ENCODE peak calls at places on chromosomes 1 and 21, in six cellular contexts. One of them, this sample, is unnamed.

GRCh38 chr1:4565169-4565568 is 89.2 kb upstream of the AJAP1 start:
- DNase-seq in mesendoderm: no peak
- DNase-seq in heart left ventricle: no peak
- DNase-seq in CD4-positive, CD25-positive, alpha-beta regulatory T cell: no peak
- DNase-seq in aorta: no peak
- DNase-seq in left ventricle myocardium inferior: no peak
- DNase-seq in this sample: no peak

GRCh38 chr1:34864759-34865158 is 5.2 kb upstream of the SMIM12 start:
- DNase-seq in mesendoderm: no peak
- DNase-seq in heart left ventricle: no peak
- DNase-seq in CD4-positive, CD25-positive, alpha-beta regulatory T cell: no peak
- DNase-seq in aorta: no peak
- DNase-seq in left ventricle myocardium inferior: no peak
- DNase-seq in this sample: no peak

GRCh38 chr1:230986976-230987375 is 8.1 kb downstream of the ARV1 start:
- DNase-seq in mesendoderm: no peak
- DNase-seq in heart left ventricle: no peak
- DNase-seq in CD4-positive, CD25-positive, alpha-beta regulatory T cell: no peak
- DNase-seq in aorta: no peak
- DNase-seq in left ventricle myocardium inferior: no peak
- DNase-seq in this sample: no peak

GRCh38 chr1:12159826-12160225 is 7.0 kb upstream of the TNFRSF1B start:
- DNase-seq in mesendoderm: peak; percentile 74
- DNase-seq in heart left ventricle: peak; percentile 10
- DNase-seq in CD4-positive, CD25-positive, alpha-beta regulatory T cell: peak; percentile 60
- DNase-seq in aorta: no peak
- DNase-seq in left ventricle myocardium inferior: no peak
- DNase-seq in this sample: no peak

GRCh38 chr1:92599184-92599583 is 112.5 kb upstream of the GFI1 start:
- DNase-seq in mesendoderm: peak; percentile 13
- DNase-seq in heart left ventricle: no peak
- DNase-seq in CD4-positive, CD25-positive, alpha-beta regulatory T cell: peak; percentile 56
- DNase-seq in aorta: no peak
- DNase-seq in left ventricle myocardium inferior: no peak
- DNase-seq in this sample: no peak

GRCh38 chr1:154720328-154721301 is 112.6 kb upstream of the ADAR start:
- DNase-seq in mesendoderm: no peak
- DNase-seq in heart left ventricle: no peak
- DNase-seq in CD4-positive, CD25-positive, alpha-beta regulatory T cell: no peak
- DNase-seq in aorta: no peak
- DNase-seq in left ventricle myocardium inferior: no peak
- DNase-seq in this sample: no peak

GRCh38 chr21:43866233-43866632 is 1.2 kb downstream of the AGPAT3 start:
- DNase-seq in mesendoderm: no peak
- DNase-seq in heart left ventricle: peak; percentile 47
- DNase-seq in CD4-positive, CD25-positive, alpha-beta regulatory T cell: peak; percentile 41
- DNase-seq in aorta: no peak
- DNase-seq in left ventricle myocardium inferior: peak; percentile 65
- DNase-seq in this sample: peak; percentile 83

GRCh38 chr1:28110555-28110954 is 22.1 kb upstream of the EYA3 start:
- DNase-seq in mesendoderm: no peak
- DNase-seq in heart left ventricle: no peak
- DNase-seq in CD4-positive, CD25-positive, alpha-beta regulatory T cell: no peak
- DNase-seq in aorta: no peak
- DNase-seq in left ventricle myocardium inferior: no peak
- DNase-seq in this sample: no peak

GRCh38 chr1:27574871-27575831 is 28.8 kb downstream of the AHDC1 start:
- DNase-seq in mesendoderm: peak; percentile 95
- DNase-seq in heart left ventricle: peak; percentile 92
- DNase-seq in CD4-positive, CD25-positive, alpha-beta regulatory T cell: no peak
- DNase-seq in aorta: peak; percentile 90
- DNase-seq in left ventricle myocardium inferior: peak; percentile 85
- DNase-seq in this sample: peak; percentile 96

GRCh38 chr21:32456497-32456918 is 44.0 kb downstream of the EVA1C start:
- DNase-seq in mesendoderm: no peak
- DNase-seq in heart left ventricle: no peak
- DNase-seq in CD4-positive, CD25-positive, alpha-beta regulatory T cell: no peak
- DNase-seq in aorta: no peak
- DNase-seq in left ventricle myocardium inferior: no peak
- DNase-seq in this sample: no peak

GRCh38 chr1:211635602-211636205 is 39.7 kb downstream of the NEK2 start:
- DNase-seq in mesendoderm: no peak
- DNase-seq in heart left ventricle: no peak
- DNase-seq in CD4-positive, CD25-positive, alpha-beta regulatory T cell: no peak
- DNase-seq in aorta: no peak
- DNase-seq in left ventricle myocardium inferior: no peak
- DNase-seq in this sample: no peak

GRCh38 chr1:33176362-33176850 is 5.4 kb downstream of the TRIM62 start:
- DNase-seq in mesendoderm: no peak
- DNase-seq in heart left ventricle: no peak
- DNase-seq in CD4-positive, CD25-positive, alpha-beta regulatory T cell: no peak
- DNase-seq in aorta: no peak
- DNase-seq in left ventricle myocardium inferior: no peak
- DNase-seq in this sample: peak; percentile 38

GRCh38 chr1:244730153-244730933 is 77.4 kb downstream of the DESI2 start:
- DNase-seq in mesendoderm: peak; percentile 40
- DNase-seq in heart left ventricle: peak; percentile 51
- DNase-seq in CD4-positive, CD25-positive, alpha-beta regulatory T cell: peak; percentile 10
- DNase-seq in aorta: peak; percentile 58
- DNase-seq in left ventricle myocardium inferior: peak; percentile 33
- DNase-seq in this sample: peak; percentile 83

GRCh38 chr1:226121587-226122400 is 59.3 kb downstream of the H3-3A start:
- DNase-seq in mesendoderm: peak; percentile 87
- DNase-seq in heart left ventricle: peak; percentile 65
- DNase-seq in CD4-positive, CD25-positive, alpha-beta regulatory T cell: peak; percentile 83
- DNase-seq in aorta: peak; percentile 75
- DNase-seq in left ventricle myocardium inferior: peak; percentile 66
- DNase-seq in this sample: peak; percentile 99

GRCh38 chr1:209427811-209428210 is 155.7 kb upstream of the CAMK1G start:
- DNase-seq in mesendoderm: peak; percentile 43
- DNase-seq in heart left ventricle: no peak
- DNase-seq in CD4-positive, CD25-positive, alpha-beta regulatory T cell: no peak
- DNase-seq in aorta: no peak
- DNase-seq in left ventricle myocardium inferior: no peak
- DNase-seq in this sample: peak; percentile 65

GRCh38 chr1:156815851-156816536 is 654 bp downstream of the SH2D2A start:
- DNase-seq in mesendoderm: no peak
- DNase-seq in heart left ventricle: peak; percentile 43
- DNase-seq in CD4-positive, CD25-positive, alpha-beta regulatory T cell: no peak
- DNase-seq in aorta: no peak
- DNase-seq in left ventricle myocardium inferior: no peak
- DNase-seq in this sample: no peak

GRCh38 chr1:107842241-107842640 is 122.7 kb downstream of the VAV3 start:
- DNase-seq in mesendoderm: no peak
- DNase-seq in heart left ventricle: no peak
- DNase-seq in CD4-positive, CD25-positive, alpha-beta regulatory T cell: no peak
- DNase-seq in aorta: no peak
- DNase-seq in left ventricle myocardium inferior: no peak
- DNase-seq in this sample: no peak

GRCh38 chr21:46056450-46056903 is 41.4 kb upstream of the COL6A2 start:
- DNase-seq in mesendoderm: no peak
- DNase-seq in heart left ventricle: peak; percentile 91
- DNase-seq in CD4-positive, CD25-positive, alpha-beta regulatory T cell: no peak
- DNase-seq in aorta: peak; percentile 95
- DNase-seq in left ventricle myocardium inferior: peak; percentile 87
- DNase-seq in this sample: no peak

GRCh38 chr1:170791941-170792340 is 128.0 kb downstream of the PRRX1 start:
- DNase-seq in mesendoderm: no peak
- DNase-seq in heart left ventricle: no peak
- DNase-seq in CD4-positive, CD25-positive, alpha-beta regulatory T cell: no peak
- DNase-seq in aorta: no peak
- DNase-seq in left ventricle myocardium inferior: no peak
- DNase-seq in this sample: no peak

GRCh38 chr1:100791586-100791985 is 72.0 kb downstream of the VCAM1 start:
- DNase-seq in mesendoderm: no peak
- DNase-seq in heart left ventricle: no peak
- DNase-seq in CD4-positive, CD25-positive, alpha-beta regulatory T cell: no peak
- DNase-seq in aorta: no peak
- DNase-seq in left ventricle myocardium inferior: no peak
- DNase-seq in this sample: no peak

GRCh38 chr21:33135925-33136324 is 66.0 kb downstream of the OLIG1 start:
- DNase-seq in mesendoderm: no peak
- DNase-seq in heart left ventricle: no peak
- DNase-seq in CD4-positive, CD25-positive, alpha-beta regulatory T cell: no peak
- DNase-seq in aorta: no peak
- DNase-seq in left ventricle myocardium inferior: no peak
- DNase-seq in this sample: no peak

GRCh38 chr1:204483791-204484190 is 10.8 kb downstream of the PIK3C2B start:
- DNase-seq in mesendoderm: no peak
- DNase-seq in heart left ventricle: no peak
- DNase-seq in CD4-positive, CD25-positive, alpha-beta regulatory T cell: no peak
- DNase-seq in aorta: no peak
- DNase-seq in left ventricle myocardium inferior: no peak
- DNase-seq in this sample: no peak

GRCh38 chr1:176241385-176242015 is 34.4 kb upstream of the COP1 start:
- DNase-seq in mesendoderm: peak; percentile 88
- DNase-seq in heart left ventricle: no peak
- DNase-seq in CD4-positive, CD25-positive, alpha-beta regulatory T cell: no peak
- DNase-seq in aorta: no peak
- DNase-seq in left ventricle myocardium inferior: no peak
- DNase-seq in this sample: no peak

GRCh38 chr1:59903136-59903754 is 23.3 kb downstream of the CYP2J2 start:
- DNase-seq in mesendoderm: peak; percentile 57
- DNase-seq in heart left ventricle: no peak
- DNase-seq in CD4-positive, CD25-positive, alpha-beta regulatory T cell: no peak
- DNase-seq in aorta: no peak
- DNase-seq in left ventricle myocardium inferior: no peak
- DNase-seq in this sample: peak; percentile 48

GRCh38 chr1:11473635-11474034 is 5.3 kb upstream of the DISP3 start:
- DNase-seq in mesendoderm: peak; percentile 66
- DNase-seq in heart left ventricle: no peak
- DNase-seq in CD4-positive, CD25-positive, alpha-beta regulatory T cell: no peak
- DNase-seq in aorta: no peak
- DNase-seq in left ventricle myocardium inferior: no peak
- DNase-seq in this sample: peak; percentile 88

GRCh38 chr1:20660363-20661234 is 570 bp downstream of the DDOST start:
- DNase-seq in mesendoderm: no peak
- DNase-seq in heart left ventricle: no peak
- DNase-seq in CD4-positive, CD25-positive, alpha-beta regulatory T cell: no peak
- DNase-seq in aorta: no peak
- DNase-seq in left ventricle myocardium inferior: no peak
- DNase-seq in this sample: no peak

GRCh38 chr21:45126983-45127382 is 52.6 kb downstream of the ADARB1 start:
- DNase-seq in mesendoderm: no peak
- DNase-seq in heart left ventricle: no peak
- DNase-seq in CD4-positive, CD25-positive, alpha-beta regulatory T cell: no peak
- DNase-seq in aorta: no peak
- DNase-seq in left ventricle myocardium inferior: no peak
- DNase-seq in this sample: no peak

GRCh38 chr1:154607084-154607747 is 770 bp downstream of the ADAR start:
- DNase-seq in mesendoderm: peak; percentile 43
- DNase-seq in heart left ventricle: no peak
- DNase-seq in CD4-positive, CD25-positive, alpha-beta regulatory T cell: peak; percentile 14
- DNase-seq in aorta: no peak
- DNase-seq in left ventricle myocardium inferior: no peak
- DNase-seq in this sample: peak; percentile 41

GRCh38 chr1:87956072-87956471 is 627.4 kb downstream of the LMO4 start:
- DNase-seq in mesendoderm: peak; percentile 20
- DNase-seq in heart left ventricle: peak; percentile 22
- DNase-seq in CD4-positive, CD25-positive, alpha-beta regulatory T cell: no peak
- DNase-seq in aorta: peak; percentile 78
- DNase-seq in left ventricle myocardium inferior: peak; percentile 19
- DNase-seq in this sample: no peak

GRCh38 chr21:31555741-31556191 is 103.7 kb upstream of the SOD1 start:
- DNase-seq in mesendoderm: peak; percentile 92
- DNase-seq in heart left ventricle: no peak
- DNase-seq in CD4-positive, CD25-positive, alpha-beta regulatory T cell: no peak
- DNase-seq in aorta: no peak
- DNase-seq in left ventricle myocardium inferior: no peak
- DNase-seq in this sample: peak; percentile 74

GRCh38 chr21:25583370-25584133 is 23.7 kb downstream of the MRPL39 start:
- DNase-seq in mesendoderm: no peak
- DNase-seq in heart left ventricle: no peak
- DNase-seq in CD4-positive, CD25-positive, alpha-beta regulatory T cell: no peak
- DNase-seq in aorta: no peak
- DNase-seq in left ventricle myocardium inferior: no peak
- DNase-seq in this sample: no peak

GRCh38 chr21:46096997-46097825 is 701 bp upstream of the COL6A2 start:
- DNase-seq in mesendoderm: no peak
- DNase-seq in heart left ventricle: peak; percentile 43
- DNase-seq in CD4-positive, CD25-positive, alpha-beta regulatory T cell: no peak
- DNase-seq in aorta: peak; percentile 58
- DNase-seq in left ventricle myocardium inferior: no peak
- DNase-seq in this sample: peak; percentile 77

GRCh38 chr1:207259391-207259790 is 62.1 kb upstream of the CD55 start:
- DNase-seq in mesendoderm: peak; percentile 74
- DNase-seq in heart left ventricle: no peak
- DNase-seq in CD4-positive, CD25-positive, alpha-beta regulatory T cell: no peak
- DNase-seq in aorta: no peak
- DNase-seq in left ventricle myocardium inferior: no peak
- DNase-seq in this sample: no peak

GRCh38 chr1:41662656-41663437 is 178.4 kb upstream of the EDN2 start:
- DNase-seq in mesendoderm: peak; percentile 70
- DNase-seq in heart left ventricle: peak; percentile 60
- DNase-seq in CD4-positive, CD25-positive, alpha-beta regulatory T cell: peak; percentile 46
- DNase-seq in aorta: peak; percentile 87
- DNase-seq in left ventricle myocardium inferior: peak; percentile 47
- DNase-seq in this sample: peak; percentile 88
- H3K4me3 ChIP-seq in mesendoderm: peak overlapping the region; percentile 50
- H3K4me3 ChIP-seq in heart left ventricle: peak overlapping the region; percentile 67
- H3K4me3 ChIP-seq in CD4-positive, CD25-positive, alpha-beta regulatory T cell: no peak overlapping the region
- H3K4me3 ChIP-seq in aorta: peak overlapping the region; percentile 77
- H3K4me3 ChIP-seq in left ventricle myocardium inferior: peak overlapping the region; percentile 80
- H3K4me3 ChIP-seq in this sample: peak overlapping the region; percentile 52

DNA sequence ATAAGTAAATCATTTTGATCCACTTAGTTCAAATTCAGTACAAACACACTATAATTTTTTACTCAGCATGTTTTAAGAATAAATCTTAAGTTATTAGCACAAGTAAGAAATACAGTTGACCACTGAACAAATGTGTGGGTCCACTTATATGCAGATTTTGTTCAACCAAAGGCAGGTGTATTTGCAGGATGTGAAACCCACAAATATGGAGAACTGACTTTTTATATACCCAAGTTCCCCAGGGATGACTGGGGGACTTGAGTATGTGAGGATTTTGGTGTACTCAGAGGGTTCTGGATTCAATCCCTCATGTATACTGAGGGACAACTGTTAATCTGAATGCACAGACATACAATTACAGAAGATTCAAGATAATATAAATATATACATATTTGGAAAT is 25.7 kb upstream of the ERICH3 start:
- DNase-seq in mesendoderm: no peak
- DNase-seq in heart left ventricle: no peak
- DNase-seq in CD4-positive, CD25-positive, alpha-beta regulatory T cell: no peak
- DNase-seq in aorta: no peak
- DNase-seq in left ventricle myocardium inferior: no peak
- DNase-seq in this sample: no peak
- H3K27me3 ChIP-seq in mesendoderm: no peaks in the 10 kb centered on the region
- H3K27me3 ChIP-seq in heart left ventricle: no peaks in the 10 kb centered on the region
- H3K27me3 ChIP-seq in CD4-positive, CD25-positive, alpha-beta regulatory T cell: no peaks in the 10 kb centered on the region
- H3K27me3 ChIP-seq in aorta: no peaks in the 10 kb centered on the region
- H3K27me3 ChIP-seq in left ventricle myocardium inferior: no peaks in the 10 kb centered on the region
- H3K27me3 ChIP-seq in this sample: no peaks in the 10 kb centered on the region

GRCh38 chr1:46653405-46653853 is 14.7 kb downstream of the ATPAF1 start:
- DNase-seq in mesendoderm: no peak
- DNase-seq in heart left ventricle: no peak
- DNase-seq in CD4-positive, CD25-positive, alpha-beta regulatory T cell: no peak
- DNase-seq in aorta: no peak
- DNase-seq in left ventricle myocardium inferior: no peak
- DNase-seq in this sample: no peak
- H3K36me3 ChIP-seq in mesendoderm: no peaks in the 10 kb centered on the region
- H3K36me3 ChIP-seq in heart left ventricle: peaks cover 32% of the 10 kb centered on the region
- H3K36me3 ChIP-seq in CD4-positive, CD25-positive, alpha-beta regulatory T cell: peaks cover 71% of the 10 kb centered on the region
- H3K36me3 ChIP-seq in aorta: peaks cover 3% of the 10 kb centered on the region
- H3K36me3 ChIP-seq in left ventricle myocardium inferior: peaks cover 90% of the 10 kb centered on the region
- H3K36me3 ChIP-seq in this sample: peaks cover 4% of the 10 kb centered on the region

GRCh38 chr1:78143673-78144072 is 97.9 kb downstream of the GIPC2 start:
- DNase-seq in mesendoderm: no peak
- DNase-seq in heart left ventricle: no peak
- DNase-seq in CD4-positive, CD25-positive, alpha-beta regulatory T cell: no peak
- DNase-seq in aorta: no peak
- DNase-seq in left ventricle myocardium inferior: no peak
- DNase-seq in this sample: no peak
- H3K4me3 ChIP-seq in mesendoderm: no peak overlapping the region
- H3K4me3 ChIP-seq in heart left ventricle: no peak overlapping the region
- H3K4me3 ChIP-seq in CD4-positive, CD25-positive, alpha-beta regulatory T cell: peak overlapping the region; percentile 83
- H3K4me3 ChIP-seq in aorta: no peak overlapping the region
- H3K4me3 ChIP-seq in left ventricle myocardium inferior: no peak overlapping the region
- H3K4me3 ChIP-seq in this sample: no peak overlapping the region

This sample was measured in H7.